ENCODE peak calls at places on chromosomes 12 and 14, in nine cellular contexts. S, U, H, Z, Y, V, M, D and L are unnamed samples.

GRCh38 chr14:35332517-35333346 is 40.5 kb downstream of the PSMA6 start:
- DNase-seq in U (no peak), V (no peak), S (peak; percentile 22), Z (no peak), D (no peak), M (no peak), Y (peak; percentile 40), H (peak; percentile 24), L (no peak)

GRCh38 chr12:120365675-120366340 is 3.2 kb downstream of the MSI1 start:
- DNase-seq in S (no peak), M (peak; percentile 23), Z (no peak), U (no peak), D (no peak), V (no peak), H (no peak), Y (peak; percentile 82), L (peak; percentile 9)

GRCh38 chr14:71089974-71090373 is 182.7 kb downstream of the PCNX1 start:
- DNase-seq in Y (no peak), H (no peak), Z (no peak), M (no peak), S (no peak), V (peak; percentile 49), D (no peak), U (no peak), L (no peak)

GRCh38 chr12:64450711-64451486 is 1.0 kb upstream of the TBK1 start:
- DNase-seq in U (peak; percentile 28), D (no peak), H (peak; percentile 36), V (peak; percentile 19), Z (peak; percentile 44), Y (no peak), S (peak; percentile 28), M (peak; percentile 3), L (no peak)

GRCh38 chr12:67426067-67426466 is 156.9 kb downstream of the CAND1 start:
- DNase-seq in Z (no peak), M (no peak), S (no peak), D (no peak), V (peak; percentile 80), Y (no peak), H (peak; percentile 63), U (no peak), L (no peak)

GRCh38 chr12:104513681-104514080 is 56.9 kb downstream of the CHST11 start:
- DNase-seq in U (no peak), Z (no peak), H (no peak), M (no peak), Y (no peak), D (no peak), V (no peak), S (no peak), L (no peak)

GRCh38 chr12:24948816-24949722 is at the start of gene BCAT1:
- DNase-seq in V (peak; percentile 88), Y (peak; percentile 64), D (peak; percentile 66), U (peak; percentile 90), Z (peak; percentile 93), M (peak; percentile 34), S (peak; percentile 79), H (peak; percentile 89), L (no peak)

GRCh38 chr12:132414634-132415340 is 75.2 kb upstream of the FBRSL1 start:
- DNase-seq in M (peak; percentile 44), V (peak; percentile 59), D (peak; percentile 80), Z (peak; percentile 82), H (peak; percentile 60), S (peak; percentile 96), Y (peak; percentile 84), U (peak; percentile 92), L (peak; percentile 73)

GRCh38 chr14:75003250-75004027 is 718 bp downstream of the EIF2B2 start:
- DNase-seq in Y (no peak), H (peak; percentile 24), S (no peak), V (no peak), U (no peak), M (no peak), Z (peak; percentile 6), D (no peak), L (no peak)

GRCh38 chr12:58455146-58455545 is 465.2 kb downstream of the LRIG3 start:
- DNase-seq in V (peak; percentile 52), Z (no peak), Y (no peak), M (no peak), H (no peak), U (no peak), D (no peak), S (no peak), L (no peak)

GRCh38 chr12:25995906-25996305 is 37.4 kb downstream of the RASSF8 start:
- DNase-seq in D (no peak), U (no peak), Y (no peak), M (no peak), H (peak; percentile 22), S (no peak), Z (no peak), V (peak; percentile 60), L (no peak)

GRCh38 chr12:25996677-25997076 is 38.2 kb downstream of the RASSF8 start:
- DNase-seq in H (no peak), D (no peak), M (no peak), Y (no peak), V (no peak), Z (no peak), S (no peak), U (no peak), L (no peak)

GRCh38 chr12:25994901-25995625 is 36.6 kb downstream of the RASSF8 start:
- DNase-seq in Y (no peak), H (no peak), U (no peak), S (no peak), V (no peak), D (no peak), Z (no peak), M (no peak), L (no peak)

GRCh38 chr12:25992026-25992782 is 33.7 kb downstream of the RASSF8 start:
- DNase-seq in H (no peak), D (no peak), U (no peak), Y (no peak), V (no peak), M (no peak), Z (no peak), S (no peak), L (no peak)

DNA sequence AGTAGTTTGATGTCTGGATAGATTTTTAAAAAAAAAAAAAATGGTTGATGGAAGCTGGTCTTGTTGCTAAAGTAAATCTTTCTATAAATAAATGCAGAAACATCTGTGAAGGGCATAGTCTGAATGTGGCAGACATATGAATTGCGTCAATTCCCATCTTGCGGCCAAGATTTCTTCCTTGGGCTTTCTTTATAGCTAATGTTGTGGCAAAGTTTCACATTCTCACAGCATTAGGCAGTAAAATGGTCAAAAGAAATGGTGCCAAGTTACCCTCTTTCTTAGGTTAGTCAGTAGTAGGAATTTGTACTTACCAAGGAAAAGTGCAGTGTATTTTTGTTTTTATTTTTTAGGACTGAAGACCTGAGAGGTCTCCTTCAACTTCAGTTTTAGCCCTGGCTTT is 35.8 kb downstream of the RASSF8 start:
- DNase-seq in Z (no peak), D (no peak), V (peak; percentile 96), Y (no peak), S (no peak), H (no peak), U (no peak), M (no peak), L (no peak)
- H3K27ac ChIP-seq in Z (no peak overlapping the region), D (no peak overlapping the region), V (peak overlapping the region; percentile 2), Y (peak overlapping the region; percentile 62), S (peak overlapping the region; percentile 97), H (no peak overlapping the region), U (no peak overlapping the region), M (no peak overlapping the region), L (no peak overlapping the region)

GRCh38 chr14:20790439-20791116 is 9.5 kb downstream of the RNASE6 start:
- DNase-seq in U (no peak), Y (no peak), D (no peak), H (no peak), V (no peak), Z (no peak), M (no peak), S (no peak), L (no peak)
- H3K27ac ChIP-seq in U (peak overlapping the region; percentile 7), Y (peak overlapping the region; percentile 58), D (no peak overlapping the region), H (no peak overlapping the region), V (no peak overlapping the region), Z (no peak overlapping the region), M (no peak overlapping the region), S (no peak overlapping the region), L (no peak overlapping the region)

GRCh38 chr12:7190268-7191055 is 976 bp downstream of the PEX5 start:
- DNase-seq in D (peak; percentile 27), M (peak; percentile 39), S (no peak), Z (peak; percentile 65), V (peak; percentile 6), Y (no peak), H (peak; percentile 20), U (peak; percentile 86), L (no peak)
- H3K27ac ChIP-seq in D (peak overlapping the region; percentile 95), M (peak overlapping the region; percentile 93), S (no peak overlapping the region), Z (peak overlapping the region; percentile 72), V (peak overlapping the region; percentile 43), Y (peak overlapping the region; percentile 97), H (no peak overlapping the region), U (peak overlapping the region; percentile 90), L (peak overlapping the region; percentile 87)

GRCh38 chr12:111991946-111992345 is 21.0 kb downstream of the TMEM116 start:
- DNase-seq in U (no peak), Y (no peak), M (no peak), S (no peak), V (peak; percentile 69), Z (no peak), H (peak; percentile 26), D (no peak), L (no peak)
- H3K27ac ChIP-seq in U (no peak overlapping the region), Y (no peak overlapping the region), M (no peak overlapping the region), S (no peak overlapping the region), V (no peak overlapping the region), Z (no peak overlapping the region), H (no peak overlapping the region), D (peak overlapping the region; percentile 12), L (no peak overlapping the region)

GRCh38 chr12:98883231-98883630 is 238.1 kb downstream of the APAF1 start:
- DNase-seq in V (no peak), Z (no peak), M (peak; percentile 36), S (no peak), Y (no peak), U (no peak), D (no peak), H (no peak), L (no peak)

DNA sequence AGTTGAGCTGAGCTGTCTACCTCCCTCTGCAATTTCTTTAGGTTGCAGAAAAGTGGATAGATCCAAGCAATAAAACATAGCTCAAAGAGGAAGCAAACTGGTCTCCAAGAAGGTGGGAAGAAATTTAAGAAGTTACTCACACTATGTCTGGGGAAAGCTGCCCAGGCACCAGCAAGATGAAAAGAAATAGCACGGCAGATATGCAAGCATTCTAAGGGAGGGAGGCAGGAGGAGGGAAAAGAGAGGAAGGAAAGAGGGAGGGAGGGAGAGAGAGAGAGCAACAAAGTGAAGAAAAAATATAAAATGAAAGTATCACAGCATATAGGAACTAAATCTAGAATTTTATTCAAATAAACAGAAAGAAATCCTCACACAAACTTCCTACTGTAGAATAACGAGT is 240.7 kb downstream of the APAF1 start:
- DNase-seq in H (no peak), Y (no peak), M (no peak), S (no peak), Z (no peak), U (no peak), D (no peak), V (no peak), L (no peak)
- H3K27ac ChIP-seq in H (no peak overlapping the region), Y (no peak overlapping the region), M (peak overlapping the region; percentile 58), S (no peak overlapping the region), Z (no peak overlapping the region), U (no peak overlapping the region), D (no peak overlapping the region), V (no peak overlapping the region), L (peak overlapping the region; percentile 62)

GRCh38 chr14:85533821-85534271 is 3.9 kb downstream of the FLRT2 start:
- DNase-seq in S (no peak), V (peak; percentile 15), D (no peak), Z (no peak), Y (no peak), H (peak; percentile 46), U (no peak), M (no peak), L (no peak)
- H3K27ac ChIP-seq in S (no peak overlapping the region), V (peak overlapping the region; percentile 41), D (peak overlapping the region; percentile 17), Z (no peak overlapping the region), Y (peak overlapping the region; percentile 71), H (no peak overlapping the region), U (no peak overlapping the region), M (no peak overlapping the region), L (peak overlapping the region; percentile 36)

GRCh38 chr14:60214415-60215126 is 34.5 kb upstream of the PPM1A start:
- DNase-seq in D (no peak), H (no peak), M (no peak), Y (no peak), S (no peak), V (no peak), U (no peak), Z (no peak), L (no peak)
- H3K27ac ChIP-seq in D (no peak overlapping the region), H (no peak overlapping the region), M (no peak overlapping the region), Y (peak overlapping the region; percentile 40), S (no peak overlapping the region), V (no peak overlapping the region), U (no peak overlapping the region), Z (no peak overlapping the region), L (no peak overlapping the region)